ENCODE peak calls at places on chromosomes 7 and 10, in seven cellular contexts. Y is EH, I is NCI-H774, K is kidney glomerular epithelial cell, T is psoas muscle, U is Ammon's horn, W is T-helper 17 cell. O is an unnamed sample.

GRCh38 chr7:154844955-154845354 is 158.0 kb downstream of the PAXIP1 start:
- DNase-seq in Y (no peak), I (no peak), K (no peak), T (no peak), U (no peak), W (no peak), O (no peak)

GRCh38 chr7:1276626-1277175 is 44.0 kb downstream of the UNCX start:
- DNase-seq in Y (no peak), I (no peak), K (no peak), T (peak; percentile 0), U (no peak), W (no peak), O (no peak)

GRCh38 chr7:137086896-137087295 is 218.4 kb downstream of the CHRM2 start:
- DNase-seq in Y (no peak), I (no peak), K (no peak), T (no peak), U (no peak), W (no peak), O (no peak)

GRCh38 chr7:23594879-23595604 is 2.1 kb upstream of the CCDC126 start:
- DNase-seq in Y (no peak), I (no peak), K (peak; percentile 24), T (no peak), U (no peak), W (no peak), O (no peak)

GRCh38 chr10:25843551-25844170 is 90.4 kb upstream of the MYO3A start:
- DNase-seq in Y (no peak), I (no peak), K (no peak), T (no peak), U (no peak), W (no peak), O (no peak)

GRCh38 chr10:69464401-69464800 is 13.1 kb downstream of the TSPAN15 start:
- DNase-seq in Y (no peak), I (no peak), K (no peak), T (no peak), U (no peak), W (no peak), O (no peak)

GRCh38 chr7:6446977-6447588 is 671 bp downstream of the DAGLB start:
- DNase-seq in Y (peak; percentile 92), I (peak; percentile 17), K (peak; percentile 77), T (peak; percentile 76), U (peak; percentile 66), W (no peak), O (peak; percentile 63)

GRCh38 chr7:79055722-79056415 is 397.6 kb downstream of the MAGI2 start:
- DNase-seq in Y (peak; percentile 35), I (peak; percentile 23), K (peak; percentile 50), T (no peak), U (no peak), W (no peak), O (no peak)

GRCh38 chr10:119520283-119520682 is 22.2 kb downstream of the RGS10 start:
- DNase-seq in Y (no peak), I (no peak), K (no peak), T (no peak), U (no peak), W (no peak), O (no peak)

GRCh38 chr10:95837368-95837776 is 70.4 kb upstream of the CC2D2B start:
- DNase-seq in Y (no peak), I (no peak), K (no peak), T (no peak), U (no peak), W (no peak), O (no peak)

GRCh38 chr10:131847241-131847783 is 53.5 kb upstream of the PPP2R2D start:
- DNase-seq in Y (no peak), I (no peak), K (no peak), T (no peak), U (no peak), W (no peak), O (no peak)

GRCh38 chr7:116549370-116549769 is 24.5 kb downstream of the CAV1 start:
- DNase-seq in Y (no peak), I (no peak), K (no peak), T (no peak), U (no peak), W (no peak), O (no peak)

GRCh38 chr7:157077986-157078644 is 60.6 kb upstream of the UBE3C start:
- DNase-seq in Y (peak; percentile 8), I (no peak), K (no peak), T (no peak), U (no peak), W (no peak), O (no peak)

GRCh38 chr10:42783181-42783549 is 570 bp downstream of the BMS1 start:
- DNase-seq in Y (peak; percentile 72), I (peak; percentile 69), K (peak; percentile 84), T (no peak), U (peak; percentile 17), W (no peak), O (no peak)

GRCh38 chr10:131617113-131617877 is 283.5 kb upstream of the PPP2R2D start:
- DNase-seq in Y (no peak), I (no peak), K (no peak), T (no peak), U (no peak), W (no peak), O (no peak)